ENCODE peak calls at places on chromosomes 11 and 22, in eight cellular contexts. S, N, T, Y, L, V, E and H are unnamed samples.

GRCh38 chr11:120578591-120579154 is 67.1 kb downstream of the GRIK4 start:
- DNase-seq in E (no peak), T (peak), S (no peak), Y (no peak), N (no peak), L (no peak), V (no peak), H (no peak)

GRCh38 chr11:61587951-61588695 is 7.2 kb upstream of the SYT7 start:
- DNase-seq in Y (peak), V (no peak), E (peak), N (peak), S (peak), T (peak), L (no peak), H (peak)

GRCh38 chr11:121740902-121741301 is 288.1 kb upstream of the SORL1-AS1 start:
- DNase-seq in N (no peak), V (no peak), Y (no peak), S (no peak), E (no peak), L (no peak), T (no peak), H (no peak)

GRCh38 chr22:27537481-27537891 is 264.1 kb downstream of the MN1 start:
- DNase-seq in T (no peak), S (no peak), E (no peak), N (peak), Y (no peak), L (no peak), V (no peak), H (no peak)

GRCh38 chr11:56103210-56103737 is at the start of gene OR8H2:
- DNase-seq in T (no peak), N (no peak), Y (no peak), V (no peak), S (no peak), L (no peak), E (no peak), H (no peak)

GRCh38 chr11:69550846-69551245 is 69.4 kb downstream of the LINC01488 start:
- DNase-seq in V (no peak), N (no peak), L (no peak), Y (no peak), S (no peak), E (no peak), T (no peak), H (no peak)

GRCh38 chr11:69837791-69838190 is 18.6 kb upstream of the FGF3 start:
- DNase-seq in V (no peak), L (no peak), Y (no peak), T (no peak), N (peak), E (no peak), S (no peak), H (no peak)

GRCh38 chr22:49650336-49651241 is 177.1 kb downstream of the BRD1 start:
- DNase-seq in V (no peak), L (no peak), Y (no peak), S (no peak), N (no peak), T (no peak), E (no peak), H (no peak)

GRCh38 chr11:111327908-111328624 is 29.7 kb downstream of the POU2AF3 start:
- DNase-seq in T (peak), Y (no peak), V (no peak), N (no peak), E (no peak), S (peak), L (no peak), H (no peak)

GRCh38 chr22:29117799-29118477 is 45.1 kb downstream of the KREMEN1 start:
- DNase-seq in T (no peak), Y (no peak), L (no peak), V (no peak), S (no peak), E (no peak), N (no peak), H (no peak)

GRCh38 chr11:15146271-15147003 is 31.7 kb downstream of the INSC start:
- DNase-seq in L (no peak), N (no peak), E (no peak), V (peak), Y (no peak), S (no peak), T (no peak), H (no peak)

GRCh38 chr22:30306629-30307016 is 17.3 kb upstream of the CASTOR1 start:
- DNase-seq in V (no peak), S (no peak), N (no peak), E (no peak), T (no peak), Y (no peak), L (no peak), H (no peak)

GRCh38 chr22:23067023-23067650 is 3.2 kb upstream of the GNAZ start:
- DNase-seq in L (no peak), T (peak), Y (peak), E (no peak), S (peak), N (peak), V (no peak), H (peak)

GRCh38 chr11:13963169-13963948 is 836 bp downstream of the SPON1 start:
- DNase-seq in L (no peak), V (no peak), E (peak), T (peak), Y (no peak), N (peak), S (no peak), H (peak)

GRCh38 chr11:117195761-117196160 is 3.4 kb upstream of the TAGLN start:
- DNase-seq in L (no peak), E (no peak), S (no peak), Y (no peak), V (no peak), T (peak), N (no peak), H (no peak)

GRCh38 chr11:33932721-33933120 is 40.8 kb upstream of the LMO2 start:
- DNase-seq in S (no peak), N (no peak), T (no peak), E (no peak), V (no peak), L (no peak), Y (no peak), H (no peak)

GRCh38 chr11:125257185-125257584 is 92.6 kb downstream of the PKNOX2 start:
- DNase-seq in Y (peak), S (no peak), E (peak), V (no peak), L (no peak), N (no peak), T (no peak), H (no peak)

GRCh38 chr11:43852057-43852636 is 28.5 kb upstream of the ALKBH3 start:
- DNase-seq in E (peak), V (peak), Y (peak), L (peak), S (peak), T (no peak), N (no peak), H (no peak)

GRCh38 chr11:59183768-59184167 is 11.8 kb downstream of the DTX4 start:
- DNase-seq in T (no peak), E (no peak), N (no peak), Y (no peak), S (no peak), V (no peak), L (no peak), H (no peak)

GRCh38 chr22:38097557-38098409 is 12.7 kb downstream of the BAIAP2L2 start:
- DNase-seq in L (no peak), E (peak), N (no peak), S (no peak), V (no peak), T (peak), Y (peak), H (no peak)

GRCh38 chr11:45919806-45920530 is 2.3 kb upstream of the PEX16 start:
- DNase-seq in E (peak), N (peak), Y (no peak), L (no peak), V (no peak), S (peak), T (peak), H (no peak)

DNA sequence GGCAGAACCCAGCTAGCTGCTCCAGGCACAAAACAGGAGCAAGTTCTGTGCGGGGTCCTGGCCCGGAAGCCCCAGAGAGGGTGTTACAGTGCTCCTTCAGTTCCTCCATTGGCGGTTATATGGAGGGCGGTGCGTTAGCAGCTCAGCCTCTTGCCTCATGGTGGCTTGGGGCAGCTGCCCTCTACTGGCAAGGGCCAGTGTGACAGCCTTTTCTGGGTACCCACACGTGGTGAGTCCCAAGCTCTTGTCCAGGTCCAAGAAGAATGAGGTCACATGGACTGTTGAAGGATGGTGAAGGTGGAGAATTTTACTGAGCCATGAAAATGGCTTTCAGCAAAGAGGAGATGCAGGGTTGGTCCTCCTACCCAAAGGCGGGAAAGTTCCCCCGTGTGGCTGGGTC is 100.5 kb downstream of the WT1 start:
- DNase-seq in N (no peak), T (no peak), S (no peak), L (no peak), V (no peak), E (peak), Y (no peak), H (no peak)
- TF ChIP-seq CTCF in N (no peak), T (peak), S (no peak), L (peak), V (peak), E (peak), Y (peak), H (no peak)

GRCh38 chr11:134592391-134592990 is 180.4 kb upstream of the B3GAT1 start:
- DNase-seq in S (peak), Y (peak), L (peak), E (peak), V (no peak), T (peak), N (no peak), H (no peak)
- TF ChIP-seq CTCF in S (no peak), Y (peak), L (peak), E (peak), V (peak), T (peak), N (peak), H (no peak)

DNA sequence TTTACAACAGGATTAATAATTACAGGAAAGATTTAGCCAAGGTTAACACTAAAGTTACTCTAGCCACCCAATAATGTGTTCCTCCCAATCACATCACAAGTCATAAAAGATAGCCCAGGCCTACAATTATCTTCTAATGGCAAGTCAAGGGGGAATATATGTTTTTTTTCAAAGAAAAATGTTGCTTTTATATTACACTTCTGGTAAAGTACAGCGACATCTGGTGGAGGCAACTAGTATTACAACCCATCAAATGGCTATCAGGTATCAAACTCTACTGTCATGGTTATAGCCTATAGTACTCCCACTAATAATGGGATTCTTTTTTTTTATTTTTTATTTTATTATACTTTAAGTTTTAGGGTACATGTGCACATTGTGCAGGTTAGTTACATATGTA is 71.8 kb downstream of the XRRA1 start:
- DNase-seq in E (no peak), S (no peak), L (no peak), V (peak), N (no peak), T (no peak), Y (no peak), H (no peak)
- TF ChIP-seq CTCF in E (peak), S (no peak), L (no peak), V (peak), N (peak), T (peak), Y (peak), H (no peak)

GRCh38 chr11:134819026-134819425 is 407.0 kb upstream of the B3GAT1 start:
- DNase-seq in N (no peak), T (no peak), Y (peak), V (no peak), L (no peak), S (no peak), E (peak), H (no peak)
- TF ChIP-seq CTCF in N (no peak), T (no peak), Y (no peak), V (no peak), L (peak), S (no peak), E (peak), H (no peak)

DNA sequence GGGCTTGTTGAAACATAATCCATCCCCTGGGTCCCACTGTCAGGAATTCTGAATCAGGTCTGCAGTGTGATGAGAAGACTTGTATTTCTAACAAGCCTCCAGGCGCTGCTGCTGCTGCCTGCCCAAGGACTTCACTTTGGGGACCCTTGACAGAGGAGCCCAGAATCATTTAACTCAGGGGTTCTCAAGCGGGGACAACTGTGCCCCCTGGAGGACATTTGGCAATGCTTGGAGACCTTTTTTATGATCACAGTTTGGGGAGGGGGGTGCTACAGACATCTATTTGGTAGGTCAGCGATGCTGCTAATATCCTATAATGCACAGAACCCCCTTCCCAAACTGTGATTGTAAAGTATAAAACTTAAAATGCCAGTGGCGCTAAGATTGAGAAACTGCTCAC is 312.8 kb downstream of the OPCML start:
- DNase-seq in N (no peak), S (no peak), Y (no peak), E (peak), V (no peak), T (no peak), L (no peak), H (no peak)
- TF ChIP-seq CTCF in N (no peak), S (no peak), Y (peak), E (peak), V (no peak), T (no peak), L (peak), H (no peak)

DNA sequence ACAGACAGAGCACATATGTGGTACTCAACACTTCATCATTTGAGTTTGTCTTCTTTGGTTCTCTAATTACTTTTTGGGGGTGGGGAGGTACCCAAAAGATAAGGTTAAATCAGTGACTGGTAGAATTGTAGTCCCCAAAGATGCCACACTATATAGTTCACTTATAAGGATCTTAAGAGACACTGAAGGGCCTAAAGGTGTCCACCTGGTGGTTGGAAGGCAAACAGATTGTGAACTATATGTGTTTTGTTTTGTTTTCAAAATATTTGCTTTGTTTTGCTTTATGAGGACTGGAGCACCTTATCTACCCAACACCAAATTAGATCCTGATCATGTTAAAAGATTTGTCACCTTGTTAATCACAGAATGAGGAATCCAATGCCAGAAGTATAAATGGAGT is 136.1 kb downstream of the DCDC1 start:
- DNase-seq in L (no peak), Y (no peak), S (no peak), T (no peak), E (no peak), V (no peak), N (no peak), H (no peak)
- TF ChIP-seq CTCF in L (peak), Y (peak), S (no peak), T (no peak), E (peak), V (no peak), N (no peak), H (no peak)

GRCh38 chr11:72012897-72013721 is 14.4 kb downstream of the IL18BP start:
- DNase-seq in E (no peak), V (peak), Y (no peak), S (peak), L (no peak), N (no peak), T (peak), H (no peak)
- TF ChIP-seq CTCF in E (no peak), V (peak), Y (no peak), S (no peak), L (no peak), N (no peak), T (no peak), H (no peak)